ENCODE peak calls at places on chromosomes 7 and 10, in seven cellular contexts. Z, R, O, S, H, K and G are unnamed samples.

GRCh38 chr10:14146501-14146900 is 184.2 kb downstream of the FRMD4A start:
- DNase-seq in R (no peak), O (no peak), K (no peak), S (no peak), Z (peak; percentile 47), H (no peak), G (no peak)

GRCh38 chr10:20521186-20521585 is 375.9 kb downstream of the NEBL start:
- DNase-seq in H (no peak), O (no peak), S (no peak), Z (no peak), K (no peak), R (no peak), G (no peak)

GRCh38 chr7:431658-432111 is 88.0 kb downstream of the PDGFA start:
- DNase-seq in H (no peak), O (no peak), K (no peak), S (no peak), R (peak; percentile 24), Z (no peak), G (peak; percentile 31)

GRCh38 chr10:133199992-133200611 is 29.9 kb upstream of the UTF1 start:
- DNase-seq in Z (no peak), R (no peak), S (no peak), H (no peak), K (no peak), O (no peak), G (no peak)

GRCh38 chr7:134693256-134693655 is 46.6 kb downstream of the BPGM start:
- DNase-seq in S (peak; percentile 95), Z (no peak), O (peak; percentile 89), R (peak; percentile 92), K (no peak), H (no peak), G (peak; percentile 82)

GRCh38 chr7:132614428-132615076 is 38.3 kb upstream of the PLXNA4 start:
- DNase-seq in H (no peak), Z (no peak), R (peak; percentile 17), O (peak; percentile 14), K (no peak), S (peak; percentile 30), G (no peak)

GRCh38 chr10:132163278-132163765 is 23.4 kb upstream of the DPYSL4 start:
- DNase-seq in H (no peak), K (no peak), O (peak; percentile 52), R (no peak), S (no peak), Z (no peak), G (no peak)

GRCh38 chr10:123582084-123582989 is 83.8 kb upstream of the GPR26 start:
- DNase-seq in R (peak; percentile 58), K (peak; percentile 34), Z (peak; percentile 40), H (peak; percentile 86), O (peak; percentile 64), S (peak; percentile 78), G (peak; percentile 41)

GRCh38 chr10:10798543-10799192 is 219.0 kb upstream of the CELF2 start:
- DNase-seq in O (no peak), Z (no peak), S (peak; percentile 61), K (no peak), H (no peak), R (no peak), G (no peak)

GRCh38 chr10:72720814-72721665 is 29.1 kb downstream of the MCU start:
- DNase-seq in O (no peak), K (no peak), H (no peak), R (no peak), S (peak; percentile 38), Z (no peak), G (no peak)

GRCh38 chr7:112529486-112529885 is 48.7 kb downstream of the LSMEM1 start:
- DNase-seq in S (no peak), Z (no peak), H (no peak), R (no peak), O (no peak), K (no peak), G (no peak)

GRCh38 chr7:47100815-47101435 is 481.0 kb downstream of the TNS3 start:
- DNase-seq in H (no peak), Z (peak; percentile 61), O (peak; percentile 74), K (no peak), S (peak; percentile 61), R (peak; percentile 57), G (peak; percentile 47)

GRCh38 chr7:80630611-80631010 is 7.8 kb upstream of the CD36 start:
- DNase-seq in H (no peak), Z (no peak), K (no peak), R (peak; percentile 29), O (no peak), S (no peak), G (no peak)

GRCh38 chr10:61708841-61709240 is 46.1 kb downstream of the CABCOCO1 start:
- DNase-seq in K (no peak), R (no peak), S (peak; percentile 16), O (no peak), H (no peak), Z (no peak), G (no peak)

GRCh38 chr10:129962092-129962494 is 2.0 kb downstream of the EBF3 start:
- DNase-seq in O (peak; percentile 43), H (peak; percentile 35), R (no peak), Z (no peak), S (peak; percentile 63), K (no peak), G (no peak)

GRCh38 chr10:119341236-119342016 is 134.1 kb downstream of the GRK5 start:
- DNase-seq in K (no peak), Z (no peak), S (peak; percentile 61), R (peak; percentile 71), O (peak; percentile 74), H (no peak), G (peak; percentile 41)

GRCh38 chr10:126878594-126878993 is 26.6 kb upstream of the DOCK1 start:
- DNase-seq in S (no peak), O (no peak), K (no peak), H (no peak), Z (no peak), R (no peak), G (no peak)

GRCh38 chr10:109773818-109774440 is 149.4 kb downstream of the XPNPEP1 start:
- DNase-seq in K (no peak), Z (no peak), O (no peak), R (peak; percentile 42), H (no peak), S (peak; percentile 59), G (peak; percentile 27)

GRCh38 chr7:98949336-98950044 is 71.2 kb downstream of the TRRAP start:
- DNase-seq in O (peak; percentile 4), H (no peak), Z (no peak), K (no peak), S (no peak), R (no peak), G (no peak)

GRCh38 chr10:69644658-69645295 is 14.7 kb downstream of the FAM241B start:
- DNase-seq in K (peak; percentile 22), R (peak; percentile 62), S (peak; percentile 60), H (no peak), O (peak; percentile 49), Z (peak; percentile 46), G (peak; percentile 61)

GRCh38 chr10:66804911-66805310 is 120.9 kb upstream of the LRRTM3 start:
- DNase-seq in Z (no peak), S (no peak), O (no peak), R (no peak), H (no peak), K (no peak), G (no peak)

GRCh38 chr10:117431160-117431559 is 55.9 kb upstream of the PDZD8 start:
- DNase-seq in S (no peak), O (peak; percentile 27), Z (no peak), R (no peak), K (no peak), H (no peak), G (no peak)

GRCh38 chr7:77327067-77327931 is 88.8 kb downstream of the GSAP start:
- DNase-seq in R (peak; percentile 47), Z (no peak), O (peak; percentile 8), H (no peak), S (peak; percentile 80), K (no peak), G (no peak)

GRCh38 chr10:32308027-32308603 is 38.8 kb downstream of the EPC1 start:
- DNase-seq in Z (no peak), S (no peak), O (no peak), K (no peak), H (no peak), R (no peak), G (no peak)

GRCh38 chr10:101858723-101859500 is 15.3 kb upstream of the KCNIP2 start:
- DNase-seq in S (no peak), H (no peak), R (no peak), K (no peak), Z (no peak), O (no peak), G (no peak)
- H3K4me3 ChIP-seq in S (no peak overlapping the region), H (no peak overlapping the region), R (no peak overlapping the region), K (no peak overlapping the region), Z (no peak overlapping the region), O (no peak overlapping the region), G (no peak overlapping the region)

GRCh38 chr7:97004237-97004930 is 969 bp upstream of the DLX6 start:
- DNase-seq in Z (no peak), K (no peak), S (no peak), O (no peak), R (no peak), H (no peak), G (no peak)
- H3K4me3 ChIP-seq in Z (no peak overlapping the region), K (peak overlapping the region; percentile 19), S (no peak overlapping the region), O (no peak overlapping the region), R (no peak overlapping the region), H (peak overlapping the region; percentile 49), G (peak overlapping the region; percentile 76)

GRCh38 chr10:24467605-24468004 is 256.1 kb downstream of the ARHGAP21 start:
- DNase-seq in R (peak; percentile 55), S (no peak), H (no peak), K (no peak), Z (no peak), O (no peak), G (no peak)
- H3K4me3 ChIP-seq in R (peak overlapping the region; percentile 68), S (no peak overlapping the region), H (peak overlapping the region; percentile 5), K (no peak overlapping the region), Z (peak overlapping the region; percentile 80), O (peak overlapping the region; percentile 53), G (peak overlapping the region; percentile 37)

GRCh38 chr7:49766966-49767365 is 6.5 kb upstream of the VWC2 start:
- DNase-seq in K (no peak), O (no peak), H (no peak), R (no peak), Z (no peak), S (no peak), G (no peak)
- H3K4me3 ChIP-seq in K (no peak overlapping the region), O (no peak overlapping the region), H (no peak overlapping the region), R (no peak overlapping the region), Z (no peak overlapping the region), S (no peak overlapping the region), G (no peak overlapping the region)

GRCh38 chr7:20299647-20300312 is 30.9 kb upstream of the ITGB8 start:
- DNase-seq in H (no peak), K (no peak), R (peak; percentile 62), Z (no peak), O (no peak), S (peak; percentile 66), G (no peak)
- H3K4me3 ChIP-seq in H (no peak overlapping the region), K (no peak overlapping the region), R (no peak overlapping the region), Z (no peak overlapping the region), O (no peak overlapping the region), S (no peak overlapping the region), G (no peak overlapping the region)